ENCODE peak calls at places on chromosomes 1 and 21, in six cellular contexts. A, S, E, X, P and Q are unnamed samples.

GRCh38 chr1:27885114-27885528 is 12.8 kb downstream of the THEMIS2 start:
- DNase-seq in A (no peak), S (no peak), E (no peak), X (no peak), P (no peak), Q (no peak)

GRCh38 chr1:229857585-229857984 is 209.5 kb upstream of the GALNT2 start:
- DNase-seq in A (no peak), S (no peak), E (no peak), X (no peak), P (no peak), Q (no peak)

GRCh38 chr21:38303300-38303699 is 46.5 kb downstream of the KCNJ15 start:
- DNase-seq in A (peak; percentile 49), S (no peak), E (peak; percentile 83), X (peak; percentile 7), P (peak; percentile 63), Q (no peak)

GRCh38 chr1:232974971-232975370 is 24.6 kb downstream of the NTPCR start:
- DNase-seq in A (no peak), S (no peak), E (no peak), X (no peak), P (no peak), Q (no peak)

GRCh38 chr1:164561461-164561860 is 2.5 kb downstream of the PBX1 start:
- DNase-seq in A (no peak), S (no peak), E (no peak), X (no peak), P (no peak), Q (no peak)

GRCh38 chr21:18178509-18178908 is 66.1 kb upstream of the CHODL start:
- DNase-seq in A (no peak), S (no peak), E (no peak), X (no peak), P (no peak), Q (no peak)

GRCh38 chr1:212021563-212021962 is 13.8 kb downstream of the INTS7 start:
- DNase-seq in A (no peak), S (no peak), E (no peak), X (no peak), P (no peak), Q (no peak)

GRCh38 chr1:209890606-209891330 is 47.2 kb upstream of the SYT14 start:
- DNase-seq in A (no peak), S (no peak), E (no peak), X (no peak), P (no peak), Q (no peak)

GRCh38 chr1:20202166-20202565 is 15.8 kb upstream of the PLA2G2C start:
- DNase-seq in A (no peak), S (no peak), E (no peak), X (no peak), P (no peak), Q (no peak)

GRCh38 chr1:21307663-21308062 is 17.4 kb upstream of the ECE1 start:
- DNase-seq in A (no peak), S (peak; percentile 12), E (no peak), X (no peak), P (no peak), Q (peak; percentile 82)

GRCh38 chr1:20376880-20377494 is 86.3 kb downstream of the VWA5B1 start:
- DNase-seq in A (peak; percentile 62), S (peak; percentile 30), E (no peak), X (peak; percentile 28), P (peak; percentile 61), Q (peak; percentile 93)

GRCh38 chr1:42737257-42737656 is 2.8 kb downstream of the CLDN19 start:
- DNase-seq in A (no peak), S (no peak), E (no peak), X (no peak), P (no peak), Q (peak; percentile 34)

GRCh38 chr1:244022859-244023258 is 28.2 kb upstream of the ZBTB18 start:
- DNase-seq in A (no peak), S (no peak), E (no peak), X (no peak), P (no peak), Q (no peak)

GRCh38 chr21:26137379-26138060 is 33.0 kb downstream of the APP start:
- DNase-seq in A (no peak), S (no peak), E (no peak), X (peak; percentile 32), P (no peak), Q (no peak)

GRCh38 chr1:66478116-66478515 is 55.8 kb upstream of the SGIP1 start:
- DNase-seq in A (no peak), S (no peak), E (no peak), X (no peak), P (no peak), Q (no peak)

GRCh38 chr1:15410223-15410883 is 665 bp downstream of the EFHD2 start:
- DNase-seq in A (no peak), S (no peak), E (peak; percentile 82), X (no peak), P (no peak), Q (peak; percentile 52)

GRCh38 chr1:117671781-117672501 is 66.1 kb downstream of the TENT5C start:
- DNase-seq in A (peak; percentile 59), S (peak; percentile 39), E (peak; percentile 85), X (no peak), P (peak; percentile 70), Q (peak; percentile 84)

DNA sequence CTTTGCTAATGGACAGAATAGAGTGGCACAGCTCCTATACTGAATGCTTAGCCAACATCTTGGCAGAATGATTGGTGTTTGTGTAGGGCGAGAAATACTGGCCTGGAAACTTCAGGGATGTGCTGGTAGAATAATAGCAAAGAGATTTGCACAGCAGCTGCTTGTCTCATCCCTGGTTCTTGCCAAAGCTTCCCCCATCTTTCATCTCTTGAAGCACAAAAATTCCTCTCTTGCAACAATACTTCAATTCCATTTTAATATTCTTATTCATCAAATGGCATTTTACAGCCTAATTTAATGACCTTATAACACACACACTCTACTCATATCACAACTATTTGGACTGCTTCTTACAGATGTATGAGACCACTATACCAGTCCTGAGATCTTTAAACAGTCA is 37.7 kb downstream of the LHX8 start:
- DNase-seq in A (no peak), S (no peak), E (no peak), X (no peak), P (no peak), Q (no peak)
- H3K27me3 ChIP-seq in A (no peaks in the 10 kb centered on the region), S (no peaks in the 10 kb centered on the region), E (no peaks in the 10 kb centered on the region), X (no peaks in the 10 kb centered on the region), P (no peaks in the 10 kb centered on the region), Q (peaks cover 9% of the 10 kb centered on the region)

GRCh38 chr21:34825101-34825500 is 156.3 kb downstream of the CLIC6 start:
- DNase-seq in A (no peak), S (no peak), E (no peak), X (no peak), P (no peak), Q (no peak)

GRCh38 chr21:34824314-34824713 is 155.5 kb downstream of the CLIC6 start:
- DNase-seq in A (no peak), S (no peak), E (no peak), X (no peak), P (no peak), Q (no peak)

GRCh38 chr21:34827445-34828235 is 158.8 kb downstream of the CLIC6 start:
- DNase-seq in A (no peak), S (no peak), E (no peak), X (no peak), P (no peak), Q (no peak)

GRCh38 chr21:34830386-34831140 is 161.8 kb downstream of the CLIC6 start:
- DNase-seq in A (no peak), S (no peak), E (no peak), X (no peak), P (no peak), Q (peak; percentile 10)

DNA sequence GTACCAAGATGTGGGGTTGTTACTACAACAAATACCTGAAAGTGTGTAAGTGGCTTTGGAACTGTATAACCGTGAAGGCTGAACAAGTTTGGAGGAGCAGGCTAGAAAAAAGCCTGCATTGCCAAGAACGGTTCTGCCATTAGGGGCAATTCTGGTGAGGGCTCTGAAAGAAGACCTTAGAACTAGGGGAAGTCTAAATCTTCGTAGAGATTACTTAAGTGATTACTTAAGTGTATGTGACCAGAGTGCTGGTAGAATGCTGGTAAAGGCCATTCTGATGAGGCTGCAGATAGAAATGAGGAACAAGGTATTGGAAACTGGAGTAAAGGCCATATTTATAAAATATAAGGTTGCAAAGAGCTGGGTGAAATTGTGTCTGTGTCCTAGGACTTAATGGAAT is 158.0 kb downstream of the CLIC6 start:
- DNase-seq in A (no peak), S (no peak), E (no peak), X (no peak), P (no peak), Q (no peak)
- H3K27me3 ChIP-seq in A (no peaks in the 10 kb centered on the region), S (no peaks in the 10 kb centered on the region), E (no peaks in the 10 kb centered on the region), X (no peaks in the 10 kb centered on the region), P (no peaks in the 10 kb centered on the region), Q (no peaks in the 10 kb centered on the region)

GRCh38 chr1:39691383-39692151 is at the start of gene HPCAL4:
- DNase-seq in A (peak; percentile 94), S (peak; percentile 87), E (peak; percentile 95), X (no peak), P (peak; percentile 94), Q (peak; percentile 99)

GRCh38 chr1:39690943-39691382 is 270 bp downstream of the HPCAL4 start:
- DNase-seq in A (no peak), S (no peak), E (no peak), X (no peak), P (no peak), Q (no peak)

GRCh38 chr1:39689635-39690034 is 1.6 kb downstream of the HPCAL4 start:
- DNase-seq in A (no peak), S (no peak), E (no peak), X (no peak), P (no peak), Q (no peak)

GRCh38 chr1:39689214-39689613 is 2.0 kb downstream of the HPCAL4 start:
- DNase-seq in A (no peak), S (no peak), E (no peak), X (no peak), P (no peak), Q (no peak)

DNA sequence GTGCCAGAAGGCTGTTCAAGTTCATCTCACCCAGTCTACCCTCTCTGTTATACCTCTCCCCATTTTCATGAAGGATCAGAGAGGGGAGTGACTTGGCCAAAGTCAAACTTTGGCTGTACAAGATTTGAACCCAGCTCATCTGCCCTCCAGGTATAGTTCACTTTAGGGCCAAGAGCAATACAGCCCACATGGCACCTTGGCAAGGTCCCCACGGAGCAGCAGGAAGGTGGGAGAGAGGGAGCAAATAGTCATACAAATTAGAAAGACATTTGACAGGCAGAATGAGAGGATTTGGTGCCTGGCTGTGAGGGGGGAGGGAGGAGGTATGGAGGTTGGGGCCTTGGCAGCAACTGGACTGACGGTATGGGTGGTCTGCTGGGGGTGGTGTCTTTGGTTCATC is 1.0 kb downstream of the HPCAL4 start:
- DNase-seq in A (no peak), S (no peak), E (no peak), X (no peak), P (no peak), Q (no peak)
- H3K27me3 ChIP-seq in A (peaks cover 80% of the 10 kb centered on the region), S (peaks cover 14% of the 10 kb centered on the region), E (no peaks in the 10 kb centered on the region), X (peaks cover 14% of the 10 kb centered on the region), P (peaks cover 5% of the 10 kb centered on the region), Q (peaks cover 97% of the 10 kb centered on the region)

GRCh38 chr1:152515454-152515823 is 1.2 kb downstream of the CRCT1 start:
- DNase-seq in A (no peak), S (no peak), E (no peak), X (no peak), P (no peak), Q (no peak)

GRCh38 chr1:152517237-152517811 is 3.0 kb downstream of the CRCT1 start:
- DNase-seq in A (no peak), S (no peak), E (no peak), X (no peak), P (no peak), Q (no peak)

GRCh38 chr1:152516082-152516481 is 1.8 kb downstream of the CRCT1 start:
- DNase-seq in A (no peak), S (no peak), E (no peak), X (no peak), P (no peak), Q (no peak)

GRCh38 chr1:152513081-152513480 is 1.2 kb upstream of the CRCT1 start:
- DNase-seq in A (no peak), S (no peak), E (no peak), X (no peak), P (no peak), Q (no peak)

GRCh38 chr1:152514715-152515453 is 602 bp downstream of the CRCT1 start:
- DNase-seq in A (no peak), S (no peak), E (no peak), X (no peak), P (no peak), Q (no peak)
- H3K27me3 ChIP-seq in A (no peaks in the 10 kb centered on the region), S (peaks cover 14% of the 10 kb centered on the region), E (no peaks in the 10 kb centered on the region), X (peaks cover 31% of the 10 kb centered on the region), P (peaks cover 35% of the 10 kb centered on the region), Q (no peaks in the 10 kb centered on the region)